ENCODE peak calls at places on chromosomes 2 and 18, in six cellular contexts. E is heart right ventricle, D is aorta, N is dorsolateral prefrontal cortex, K is uterus, I is HFF-Myc. Q is an unnamed sample.

GRCh38 chr18:8816805-8817204 is 111.4 kb downstream of the MTCL1 start:
- DNase-seq in E (no peak), D (no peak), N (no peak), K (no peak), I (no peak), Q (no peak)

GRCh38 chr2:151999058-151999457 is 99.8 kb downstream of the CACNB4 start:
- DNase-seq in E (peak; percentile 22), D (peak; percentile 59), N (peak; percentile 56), K (no peak), I (peak; percentile 9), Q (peak; percentile 67)

GRCh38 chr18:58805482-58806187 is 59.0 kb upstream of the ZNF532 start:
- DNase-seq in E (no peak), D (no peak), N (no peak), K (peak; percentile 42), I (no peak), Q (no peak)

GRCh38 chr18:80034852-80035406 is 695 bp downstream of the RBFA start:
- DNase-seq in E (no peak), D (no peak), N (no peak), K (no peak), I (no peak), Q (no peak)

GRCh38 chr18:62450546-62451395 is 72.1 kb upstream of the ZCCHC2 start:
- DNase-seq in E (peak; percentile 65), D (peak; percentile 92), N (peak; percentile 73), K (peak; percentile 72), I (peak; percentile 45), Q (peak; percentile 82)

GRCh38 chr18:6055711-6056110 is 160.4 kb upstream of the TMEM200C start:
- DNase-seq in E (no peak), D (no peak), N (no peak), K (no peak), I (peak; percentile 26), Q (no peak)

GRCh38 chr18:50038448-50038847 is 156.5 kb downstream of the MYO5B start:
- DNase-seq in E (no peak), D (no peak), N (no peak), K (no peak), I (peak; percentile 3), Q (no peak)

GRCh38 chr2:70403267-70404053 is 101.6 kb upstream of the FAM136A start:
- DNase-seq in E (no peak), D (no peak), N (no peak), K (no peak), I (no peak), Q (no peak)

GRCh38 chr2:217928324-217929293 is 74.2 kb downstream of the TNS1 start:
- DNase-seq in E (no peak), D (peak; percentile 86), N (no peak), K (peak; percentile 80), I (no peak), Q (peak; percentile 62)

GRCh38 chr2:32792416-32792815 is 154.3 kb upstream of the LTBP1 start:
- DNase-seq in E (peak; percentile 18), D (no peak), N (no peak), K (peak; percentile 27), I (no peak), Q (peak; percentile 51)

GRCh38 chr2:72198532-72199241 is 51.0 kb upstream of the CYP26B1 start:
- DNase-seq in E (no peak), D (no peak), N (no peak), K (no peak), I (no peak), Q (no peak)

GRCh38 chr2:63369146-63369545 is 219.1 kb downstream of the WDPCP start:
- DNase-seq in E (no peak), D (no peak), N (no peak), K (no peak), I (peak; percentile 1), Q (no peak)

GRCh38 chr2:53652131-53652530 is 115.5 kb upstream of the CHAC2 start:
- DNase-seq in E (no peak), D (no peak), N (no peak), K (no peak), I (no peak), Q (no peak)

GRCh38 chr2:193463016-193463415 is 1268.3 kb upstream of the TMEFF2 start:
- DNase-seq in E (no peak), D (no peak), N (no peak), K (no peak), I (no peak), Q (no peak)

GRCh38 chr2:65708129-65708528 is 275.7 kb upstream of the SPRED2 start:
- DNase-seq in E (no peak), D (no peak), N (no peak), K (no peak), I (no peak), Q (no peak)

GRCh38 chr18:13237073-13237472 is 18.5 kb downstream of the LDLRAD4 start:
- DNase-seq in E (no peak), D (no peak), N (no peak), K (peak; percentile 10), I (no peak), Q (no peak)

DNA sequence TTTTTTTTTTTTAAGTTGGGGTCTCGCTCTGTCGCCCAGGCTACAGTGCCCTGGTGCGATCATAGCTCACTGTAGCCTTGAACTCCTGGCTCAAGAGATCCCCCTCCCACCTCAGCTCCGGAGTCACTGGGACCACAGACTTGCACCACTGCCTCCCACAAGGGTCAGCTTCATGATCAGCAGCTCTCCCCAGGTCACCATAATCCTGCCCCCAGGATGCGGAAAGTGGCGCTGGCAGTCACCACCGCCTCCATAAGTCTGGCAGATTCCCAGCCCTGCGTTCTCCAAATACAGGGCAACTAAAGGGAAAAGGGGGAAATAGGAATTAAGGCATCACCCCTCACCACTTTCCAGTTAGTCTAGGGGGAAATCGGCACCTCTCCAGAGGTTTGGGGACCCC is 5.2 kb upstream of the ARID5A start:
- DNase-seq in E (no peak), D (peak; percentile 59), N (no peak), K (peak; percentile 57), I (no peak), Q (no peak)
- H3K4me3 ChIP-seq in E (no peak overlapping the region), D (no peak overlapping the region), N (no peak overlapping the region), K (no peak overlapping the region), I (peak overlapping the region; percentile 14), Q (no peak overlapping the region)

GRCh38 chr2:146982393-146982846 is 862.4 kb upstream of the ACVR2A start:
- DNase-seq in E (no peak), D (peak; percentile 48), N (no peak), K (peak; percentile 81), I (no peak), Q (peak; percentile 24)

GRCh38 chr2:146987996-146988395 is 856.8 kb upstream of the ACVR2A start:
- DNase-seq in E (no peak), D (no peak), N (no peak), K (no peak), I (no peak), Q (no peak)

GRCh38 chr2:146986161-146986560 is 858.7 kb upstream of the ACVR2A start:
- DNase-seq in E (no peak), D (no peak), N (no peak), K (no peak), I (no peak), Q (no peak)

GRCh38 chr2:146984014-146984413 is 860.8 kb upstream of the ACVR2A start:
- DNase-seq in E (no peak), D (no peak), N (no peak), K (no peak), I (no peak), Q (no peak)

DNA sequence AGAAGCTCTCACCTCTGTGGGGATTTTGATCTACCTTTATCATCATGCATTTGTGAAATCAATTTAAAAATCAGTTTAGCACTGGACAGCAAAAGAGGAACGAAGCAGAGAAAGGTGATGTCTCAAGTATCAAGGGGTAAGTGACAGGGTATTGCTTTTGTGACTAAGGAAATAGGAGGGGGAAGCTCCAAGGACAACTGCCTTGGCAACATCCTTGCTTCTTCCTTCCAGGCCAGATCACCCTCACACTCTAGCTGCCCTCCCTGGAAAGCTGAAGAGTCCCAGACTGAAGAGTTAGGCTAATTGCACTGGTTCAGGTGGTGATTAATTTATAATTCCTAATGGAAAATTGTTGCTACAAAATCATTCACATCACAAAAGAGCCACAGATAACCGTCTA is 859.1 kb upstream of the ACVR2A start:
- DNase-seq in E (no peak), D (no peak), N (no peak), K (no peak), I (no peak), Q (no peak)
- H3K4me3 ChIP-seq in E (no peak overlapping the region), D (no peak overlapping the region), N (no peak overlapping the region), K (no peak overlapping the region), I (no peak overlapping the region), Q (no peak overlapping the region)

GRCh38 chr2:176172007-176172747 is 15.1 kb downstream of the HOXD3 start:
- DNase-seq in E (no peak), D (no peak), N (no peak), K (no peak), I (no peak), Q (no peak)
- H3K4me3 ChIP-seq in E (no peak overlapping the region), D (no peak overlapping the region), N (peak overlapping the region; percentile 46), K (peak overlapping the region; percentile 8), I (no peak overlapping the region), Q (no peak overlapping the region)

GRCh38 chr2:127681288-127681771 is 6.0 kb upstream of the LIMS2 start:
- DNase-seq in E (peak; percentile 75), D (no peak), N (no peak), K (peak; percentile 49), I (no peak), Q (peak; percentile 79)
- H3K4me3 ChIP-seq in E (peak overlapping the region; percentile 51), D (no peak overlapping the region), N (peak overlapping the region; percentile 49), K (peak overlapping the region; percentile 4), I (no peak overlapping the region), Q (peak overlapping the region; percentile 45)

GRCh38 chr2:73268831-73269685 is 15.2 kb downstream of the FBXO41 start:
- DNase-seq in E (no peak), D (no peak), N (peak; percentile 74), K (no peak), I (no peak), Q (no peak)
- H3K4me3 ChIP-seq in E (no peak overlapping the region), D (no peak overlapping the region), N (peak overlapping the region; percentile 35), K (no peak overlapping the region), I (no peak overlapping the region), Q (peak overlapping the region; percentile 1)

DNA sequence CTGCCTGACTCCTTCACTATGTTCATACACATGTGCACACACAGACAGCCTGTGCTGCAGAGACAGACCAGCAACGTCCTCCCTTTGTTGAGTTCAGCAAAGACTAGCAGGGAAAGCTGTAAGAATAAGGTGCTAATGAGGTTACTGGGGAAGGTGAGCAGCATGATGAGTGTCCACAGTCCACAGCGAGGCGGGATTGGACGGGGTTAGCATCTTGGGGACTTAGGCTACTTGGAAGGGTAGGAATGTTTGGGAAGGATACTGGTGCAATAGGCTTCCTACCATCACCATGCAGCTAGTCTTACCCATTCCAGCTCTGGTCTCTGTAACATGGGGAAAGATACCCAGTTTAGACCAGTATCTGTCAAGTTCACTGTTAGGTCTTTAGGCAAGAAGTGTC is 41.9 kb downstream of the DPYSL5 start:
- DNase-seq in E (no peak), D (no peak), N (no peak), K (no peak), I (no peak), Q (no peak)
- H3K4me3 ChIP-seq in E (no peak overlapping the region), D (no peak overlapping the region), N (no peak overlapping the region), K (no peak overlapping the region), I (no peak overlapping the region), Q (no peak overlapping the region)

DNA sequence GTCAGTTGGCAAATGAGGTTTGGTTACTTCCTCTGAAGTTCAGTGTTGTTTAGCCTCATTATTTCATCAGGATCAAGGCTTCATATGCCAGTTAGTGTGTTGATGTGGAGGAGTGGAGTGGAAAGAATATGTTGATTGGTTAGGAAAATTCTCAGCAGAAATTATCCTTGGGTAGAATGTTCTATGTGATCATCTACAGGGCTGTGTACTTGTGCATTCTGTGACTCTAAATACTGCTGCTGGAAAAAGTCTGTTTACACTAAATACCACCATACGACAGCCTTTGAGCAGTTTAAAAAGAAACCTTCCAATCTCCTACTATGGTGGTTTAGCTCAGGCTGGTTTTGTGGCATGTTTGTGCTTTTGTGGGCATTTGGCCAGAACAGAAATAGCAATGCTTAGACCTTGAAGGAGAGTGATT is 25.8 kb downstream of the CAB39 start:
- DNase-seq in E (no peak), D (no peak), N (no peak), K (no peak), I (no peak), Q (no peak)
- H3K4me3 ChIP-seq in E (no peak overlapping the region), D (no peak overlapping the region), N (no peak overlapping the region), K (no peak overlapping the region), I (no peak overlapping the region), Q (no peak overlapping the region)